ENCODE peak calls at places on chromosomes 7 and 10, in ten cellular contexts. B, G, M, E, X, N, O, P, V and A are unnamed samples.

GRCh38 chr10:117830832-117831231 is 215.9 kb downstream of the RAB11FIP2 start:
- DNase-seq in V (no peak), G (peak; percentile 21), N (no peak), X (no peak), E (peak; percentile 13), P (no peak), M (no peak), O (no peak), B (no peak), A (no peak)

GRCh38 chr7:106075937-106076336 is 36.2 kb downstream of the SYPL1 start:
- DNase-seq in V (no peak), X (no peak), B (no peak), N (no peak), P (no peak), O (no peak), G (no peak), E (no peak), M (no peak), A (no peak)

GRCh38 chr10:58326967-58327381 is 7.8 kb upstream of the UBE2D1 start:
- DNase-seq in G (peak; percentile 36), P (no peak), V (no peak), E (no peak), O (no peak), B (no peak), X (no peak), N (peak; percentile 83), M (peak; percentile 57), A (no peak)

GRCh38 chr10:132319853-132320669 is 11.9 kb upstream of the LRRC27 start:
- DNase-seq in E (peak; percentile 84), X (peak; percentile 61), N (peak; percentile 90), G (no peak), B (no peak), M (peak; percentile 81), O (no peak), P (peak; percentile 71), V (peak; percentile 48), A (no peak)

GRCh38 chr10:87913170-87913921 is 49.9 kb downstream of the PTEN start:
- DNase-seq in M (no peak), E (no peak), P (no peak), N (no peak), X (no peak), V (no peak), G (no peak), O (no peak), B (no peak), A (no peak)

GRCh38 chr7:32227746-32228145 is 157.5 kb upstream of the PDE1C start:
- DNase-seq in V (no peak), P (no peak), X (no peak), G (no peak), N (no peak), O (no peak), B (no peak), E (no peak), M (no peak), A (no peak)

GRCh38 chr10:132186488-132187413 is at the start of gene DPYSL4:
- DNase-seq in V (no peak), B (no peak), X (peak; percentile 22), E (peak; percentile 91), G (peak; percentile 91), N (no peak), O (no peak), M (no peak), P (no peak), A (no peak)

GRCh38 chr7:17159500-17160037 is 138.9 kb upstream of the AHR start:
- DNase-seq in P (no peak), G (no peak), N (no peak), E (peak; percentile 45), X (no peak), M (no peak), B (no peak), O (no peak), V (no peak), A (no peak)

GRCh38 chr10:9305018-9305655 is 1250.6 kb downstream of the GATA3 start:
- DNase-seq in N (peak; percentile 52), G (no peak), O (no peak), P (peak; percentile 9), V (no peak), M (peak; percentile 2), X (peak; percentile 47), B (no peak), E (no peak), A (peak; percentile 1)

GRCh38 chr10:88346151-88346977 is 236.8 kb downstream of the RNLS start:
- DNase-seq in O (no peak), B (no peak), X (no peak), V (no peak), E (no peak), N (no peak), M (no peak), G (no peak), P (peak; percentile 32), A (no peak)

GRCh38 chr10:131843881-131844284 is 56.9 kb upstream of the PPP2R2D start:
- DNase-seq in O (no peak), N (no peak), B (no peak), M (no peak), G (no peak), P (no peak), V (peak; percentile 41), X (no peak), E (no peak), A (no peak)

GRCh38 chr7:22787936-22788335 is 34.7 kb downstream of the TOMM7 start:
- DNase-seq in P (no peak), N (peak; percentile 51), X (no peak), E (no peak), G (no peak), B (no peak), M (no peak), O (no peak), V (no peak), A (no peak)

GRCh38 chr7:2156756-2157472 is 75.8 kb downstream of the MAD1L1 start:
- DNase-seq in E (no peak), M (no peak), V (no peak), P (no peak), B (no peak), X (no peak), O (no peak), G (no peak), N (no peak), A (no peak)

GRCh38 chr10:47396311-47396717 is 12.2 kb upstream of the ZNF488 start:
- DNase-seq in O (no peak), P (peak; percentile 18), E (no peak), G (no peak), N (no peak), X (no peak), V (no peak), M (no peak), B (no peak), A (no peak)

GRCh38 chr7:27191716-27192545 is 6.9 kb upstream of the HOXA11 start:
- DNase-seq in M (no peak), V (peak; percentile 61), G (no peak), E (no peak), N (no peak), B (no peak), P (no peak), X (no peak), O (no peak), A (no peak)

GRCh38 chr10:90175161-90175681 is 473.8 kb downstream of the KIF20B start:
- DNase-seq in E (no peak), P (no peak), N (peak; percentile 80), G (no peak), O (no peak), X (no peak), V (no peak), M (peak; percentile 32), B (no peak), A (no peak)

GRCh38 chr7:104978460-104978859 is 35.5 kb upstream of the KMT2E start:
- DNase-seq in G (no peak), N (peak; percentile 67), V (no peak), P (no peak), B (no peak), E (no peak), M (peak; percentile 34), O (no peak), X (peak; percentile 75), A (no peak)

GRCh38 chr7:158542651-158543400 is 44.8 kb downstream of the PTPRN2 start:
- DNase-seq in O (no peak), G (no peak), N (no peak), V (no peak), E (no peak), M (no peak), B (no peak), P (peak; percentile 55), X (no peak), A (no peak)

GRCh38 chr7:130270947-130271790 is 4.5 kb downstream of the CPA2 start:
- DNase-seq in B (no peak), X (no peak), M (no peak), E (no peak), N (no peak), G (no peak), V (no peak), O (no peak), P (no peak), A (no peak)

GRCh38 chr7:137073571-137074325 is 205.3 kb downstream of the CHRM2 start:
- DNase-seq in O (no peak), B (no peak), P (no peak), V (no peak), N (peak; percentile 63), X (no peak), E (no peak), M (peak; percentile 75), G (no peak), A (no peak)

GRCh38 chr7:100649826-100650565 is 6.3 kb downstream of the ACTL6B start:
- DNase-seq in N (no peak), E (no peak), P (no peak), O (no peak), M (no peak), B (no peak), G (no peak), X (no peak), V (no peak), A (no peak)

GRCh38 chr10:133230023-133230319 is at the start of gene UTF1:
- DNase-seq in V (no peak), B (no peak), X (no peak), O (no peak), M (no peak), P (no peak), E (no peak), G (no peak), N (no peak), A (no peak)

GRCh38 chr7:112707655-112708054 is 82.5 kb downstream of the TMEM168 start:
- DNase-seq in P (no peak), V (no peak), X (no peak), E (no peak), N (no peak), B (no peak), G (no peak), M (no peak), O (no peak), A (no peak)

GRCh38 chr7:151833691-151834090 is 43.2 kb downstream of the PRKAG2 start:
- DNase-seq in E (no peak), G (no peak), B (no peak), V (no peak), O (no peak), P (no peak), X (no peak), N (no peak), M (no peak), A (no peak)

GRCh38 chr7:115662120-115662519 is 368.4 kb downstream of the TFEC start:
- DNase-seq in B (no peak), N (peak; percentile 64), O (no peak), V (no peak), M (peak; percentile 49), P (no peak), E (no peak), G (no peak), X (no peak), A (no peak)

GRCh38 chr10:57202356-57202755 is 841.3 kb upstream of the ZWINT start:
- DNase-seq in P (no peak), N (no peak), E (no peak), M (no peak), B (no peak), G (no peak), X (no peak), O (no peak), V (no peak), A (no peak)

GRCh38 chr10:101686133-101686925 is 8.6 kb downstream of the FBXW4 start:
- DNase-seq in O (no peak), P (no peak), B (no peak), V (no peak), M (no peak), G (no peak), N (peak; percentile 47), E (no peak), X (no peak), A (no peak)

GRCh38 chr7:97959046-97959445 is 30.9 kb downstream of the OCM2 start:
- DNase-seq in G (no peak), B (no peak), N (no peak), O (no peak), M (no peak), X (no peak), P (no peak), V (no peak), E (no peak), A (no peak)